ENCODE peak calls at places on chromosomes 11 and 22, in five cellular contexts. W is activated effector memory CD4-positive, alpha-beta T cell treated with anti-CD3 and anti-CD28 coated beads, Interleukin-2, amount 50 U/mL, for 16 hours; P is AG08395; O is immature natural killer cell; L is endodermal cell. X is an unnamed sample.

GRCh38 chr11:108891909-108892511 is 227.1 kb downstream of the DDX10 start:
- DNase-seq in W (no peak), P (no peak), L (no peak), O (no peak), X (no peak)

GRCh38 chr11:15654397-15654915 is 539.7 kb downstream of the INSC start:
- DNase-seq in W (no peak), L (peak), O (no peak), P (no peak), X (no peak)

GRCh38 chr22:22928666-22929380 is 41.2 kb downstream of the IGLL5 start:
- DNase-seq in O (peak), W (no peak), P (peak), L (no peak), X (no peak)

GRCh38 chr11:19953342-19953741 is 206.9 kb downstream of the DBX1 start:
- DNase-seq in W (no peak), L (peak), O (no peak), P (peak), X (no peak)

GRCh38 chr11:96229354-96229973 is 113.5 kb downstream of the MAML2 start:
- DNase-seq in O (no peak), W (no peak), L (no peak), P (no peak), X (no peak)

GRCh38 chr11:79074547-79074946 is 366.3 kb downstream of the TENM4 start:
- DNase-seq in L (no peak), P (no peak), O (no peak), W (no peak), X (peak)

GRCh38 chr11:39365809-39366436 is 2093.5 kb downstream of the LRRC4C start:
- DNase-seq in P (no peak), O (no peak), W (no peak), L (no peak), X (no peak)

GRCh38 chr11:130672911-130673310 is 224.5 kb downstream of the ADAMTS15 start:
- DNase-seq in L (no peak), P (no peak), O (no peak), W (no peak), X (no peak)

GRCh38 chr22:43014062-43014875 is 680 bp downstream of the PACSIN2 start:
- DNase-seq in O (peak), W (peak), L (peak), P (peak), X (peak)

GRCh38 chr11:19820100-19820499 is 107.5 kb downstream of the NAV2 start:
- DNase-seq in W (no peak), L (no peak), O (no peak), P (peak), X (no peak)

GRCh38 chr11:6443269-6444003 is 2.6 kb upstream of the HPX start:
- DNase-seq in W (peak), P (peak), O (peak), L (peak), X (no peak)

GRCh38 chr22:30004689-30005088 is 75.6 kb upstream of the HORMAD2 start:
- DNase-seq in O (no peak), W (no peak), P (no peak), L (no peak), X (no peak)

GRCh38 chr11:1772270-1773130 is 8.8 kb upstream of the CTSD start:
- DNase-seq in P (peak), W (peak), O (peak), L (peak), X (peak)

GRCh38 chr11:115939726-115940421 is 435.7 kb upstream of the CADM1 start:
- DNase-seq in W (no peak), O (no peak), L (no peak), P (no peak), X (no peak)

GRCh38 chr11:76148941-76149613 is 57.2 kb downstream of the WNT11 start:
- DNase-seq in L (no peak), P (no peak), W (no peak), O (no peak), X (no peak)

GRCh38 chr11:76768091-76769047 is 14.8 kb upstream of the TSKU start:
- DNase-seq in L (peak), P (no peak), O (no peak), W (no peak), X (peak)

GRCh38 chr11:95584180-95584579 is 205.4 kb downstream of the FAM76B start:
- DNase-seq in W (no peak), P (no peak), O (no peak), L (no peak), X (no peak)

GRCh38 chr22:30609260-30610185 is 2.5 kb downstream of the TCN2 start:
- DNase-seq in P (peak), L (peak), W (no peak), O (no peak), X (peak)

GRCh38 chr22:32622004-32622761 is 147.6 kb downstream of the FBXO7 start:
- DNase-seq in P (peak), O (no peak), W (no peak), L (peak), X (no peak)